ENCODE peak calls at places on chromosomes 3 and 15, in seven cellular contexts. V, J, O, L, S, I and T are unnamed samples.

GRCh38 chr15:52261498-52262242 is 33.9 kb downstream of the MYO5C start:
- DNase-seq in V (peak), J (peak), O (peak), L (peak), S (peak), I (peak), T (peak)

GRCh38 chr3:184568918-184569829 is 7.6 kb downstream of the EPHB3 start:
- DNase-seq in V (peak), J (peak), O (peak), L (peak), S (peak), I (peak), T (no peak)

GRCh38 chr15:20356444-20357138 is 185.0 kb downstream of the GOLGA6L6 start:
- DNase-seq in V (peak), J (no peak), O (no peak), L (peak), S (peak), I (peak), T (no peak)

GRCh38 chr3:31947671-31948091 is 33.4 kb downstream of the OSBPL10 start:
- DNase-seq in V (no peak), J (no peak), O (no peak), L (no peak), S (no peak), I (no peak), T (no peak)

GRCh38 chr3:185658504-185658912 is 72.4 kb downstream of the SENP2 start:
- DNase-seq in V (peak), J (peak), O (no peak), L (no peak), S (peak), I (peak), T (no peak)

GRCh38 chr3:33629219-33629618 is 88.8 kb downstream of the CLASP2 start:
- DNase-seq in V (no peak), J (no peak), O (no peak), L (no peak), S (no peak), I (no peak), T (no peak)

GRCh38 chr3:42500091-42500490 is 2.4 kb upstream of the VIPR1 start:
- DNase-seq in V (no peak), J (no peak), O (peak), L (no peak), S (no peak), I (peak), T (no peak)

GRCh38 chr3:11290743-11291680 is 18.8 kb downstream of the ATG7 start:
- DNase-seq in V (peak), J (peak), O (no peak), L (no peak), S (peak), I (no peak), T (no peak)

GRCh38 chr3:188789201-188789600 is 382.6 kb upstream of the TPRG1 start:
- DNase-seq in V (peak), J (no peak), O (no peak), L (no peak), S (peak), I (no peak), T (no peak)

GRCh38 chr15:73146419-73146818 is 94.2 kb downstream of the NEO1 start:
- DNase-seq in V (no peak), J (no peak), O (no peak), L (no peak), S (no peak), I (no peak), T (no peak)

GRCh38 chr3:17155951-17156350 is 271.2 kb downstream of the PLCL2 start:
- DNase-seq in V (no peak), J (no peak), O (no peak), L (no peak), S (no peak), I (no peak), T (no peak)

GRCh38 chr3:33385423-33385822 is 54.8 kb downstream of the UBP1 start:
- DNase-seq in V (no peak), J (no peak), O (no peak), L (no peak), S (no peak), I (no peak), T (no peak)

GRCh38 chr15:71465109-71465508 is 345.2 kb upstream of the NR2E3 start:
- DNase-seq in V (no peak), J (no peak), O (no peak), L (no peak), S (no peak), I (no peak), T (no peak)

GRCh38 chr3:48952510-48953118 is 34.0 kb downstream of the ARIH2 start:
- DNase-seq in V (peak), J (peak), O (peak), L (peak), S (peak), I (no peak), T (peak)

GRCh38 chr15:70478251-70478990 is 284.9 kb downstream of the UACA start:
- DNase-seq in V (no peak), J (no peak), O (no peak), L (no peak), S (no peak), I (no peak), T (no peak)

GRCh38 chr3:120357807-120358206 is 8.7 kb upstream of the LRRC58 start:
- DNase-seq in V (no peak), J (no peak), O (no peak), L (no peak), S (no peak), I (no peak), T (no peak)

DNA sequence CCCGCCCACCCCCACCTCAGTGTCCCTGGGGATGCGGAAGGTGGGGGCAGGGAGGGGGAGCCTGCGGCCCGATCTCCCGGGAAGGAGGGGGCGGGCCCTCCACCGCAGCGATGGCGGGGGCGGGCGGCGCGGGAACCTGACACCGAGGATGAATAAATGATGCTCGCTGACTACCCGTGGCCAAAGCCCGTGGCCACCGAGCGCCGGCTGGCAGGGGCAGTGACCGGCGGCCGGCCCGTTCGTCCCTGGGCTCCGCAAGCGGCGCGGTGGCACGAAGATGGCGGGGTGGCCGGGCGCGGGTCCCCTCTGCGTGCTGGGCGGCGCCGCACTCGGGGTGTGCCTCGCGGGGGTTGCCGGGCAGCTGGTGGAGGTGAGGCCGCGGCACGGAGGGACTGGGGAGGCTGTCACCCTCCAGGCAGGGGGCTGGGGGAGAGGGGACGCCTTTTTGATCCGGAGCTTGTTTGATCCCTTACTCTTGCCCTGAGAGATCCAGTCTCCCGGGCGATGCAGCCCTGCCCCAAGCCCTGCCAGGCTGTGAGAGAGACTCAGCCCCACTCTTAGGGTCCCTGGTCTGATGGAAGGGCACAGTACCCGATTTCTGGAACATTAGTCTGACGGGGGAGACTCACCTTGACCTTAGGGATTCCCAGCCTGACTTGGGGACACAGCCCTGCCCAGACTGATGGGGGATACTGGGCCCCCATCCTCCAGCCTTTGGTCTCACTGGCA is at the start of gene TMIE:
- DNase-seq in V (no peak), J (no peak), O (no peak), L (no peak), S (no peak), I (no peak), T (no peak)
- TF ChIP-seq CTCF in V (no peak), J (no peak), O (no peak), L (no peak), S (no peak), I (no peak), T (no peak)

GRCh38 chr3:136251511-136251910 is 1.4 kb downstream of the PCCB start:
- DNase-seq in V (no peak), J (no peak), O (no peak), L (no peak), S (no peak), I (no peak), T (no peak)

GRCh38 chr3:136250226-136250861 is at the start of gene PCCB:
- DNase-seq in V (peak), J (peak), O (peak), L (peak), S (peak), I (peak), T (peak)

GRCh38 chr3:136249593-136250225 is 431 bp upstream of the PCCB start:
- DNase-seq in V (no peak), J (no peak), O (no peak), L (no peak), S (no peak), I (no peak), T (no peak)

GRCh38 chr3:136249091-136249490 is 1.0 kb upstream of the PCCB start:
- DNase-seq in V (no peak), J (no peak), O (no peak), L (no peak), S (no peak), I (no peak), T (no peak)

GRCh38 chr3:136250862-136251460 is 821 bp downstream of the PCCB start:
- DNase-seq in V (peak), J (peak), O (peak), L (peak), S (peak), I (peak), T (peak)
- TF ChIP-seq CTCF in V (peak), J (peak), O (no peak), L (no peak), S (peak), I (no peak), T (no peak)

GRCh38 chr15:91306155-91306554 is 206.1 kb downstream of the SV2B start:
- DNase-seq in V (no peak), J (no peak), O (no peak), L (no peak), S (no peak), I (no peak), T (no peak)

GRCh38 chr15:91298101-91298500 is 198.0 kb downstream of the SV2B start:
- DNase-seq in V (no peak), J (no peak), O (no peak), L (no peak), S (no peak), I (no peak), T (no peak)

GRCh38 chr15:91304794-91305193 is 204.7 kb downstream of the SV2B start:
- DNase-seq in V (no peak), J (no peak), O (no peak), L (no peak), S (peak), I (no peak), T (no peak)

GRCh38 chr15:91304210-91304609 is 204.2 kb downstream of the SV2B start:
- DNase-seq in V (no peak), J (no peak), O (no peak), L (no peak), S (no peak), I (no peak), T (no peak)

GRCh38 chr15:91302588-91303439 is 202.8 kb downstream of the SV2B start:
- DNase-seq in V (peak), J (peak), O (peak), L (peak), S (peak), I (no peak), T (peak)
- TF ChIP-seq CTCF in V (peak), J (peak), O (peak), L (peak), S (peak), I (peak), T (peak)

GRCh38 chr3:136078421-136079364 is 113.2 kb downstream of the PPP2R3A start:
- DNase-seq in V (peak), J (peak), O (no peak), L (no peak), S (peak), I (no peak), T (no peak)

GRCh38 chr3:136074546-136074945 is 109.0 kb downstream of the PPP2R3A start:
- DNase-seq in V (peak), J (peak), O (no peak), L (no peak), S (peak), I (no peak), T (no peak)

GRCh38 chr3:136070953-136071949 is 105.7 kb downstream of the PPP2R3A start:
- DNase-seq in V (peak), J (peak), O (no peak), L (no peak), S (peak), I (peak), T (peak)

GRCh38 chr3:136075816-136076215 is 110.3 kb downstream of the PPP2R3A start:
- DNase-seq in V (peak), J (peak), O (no peak), L (no peak), S (peak), I (no peak), T (no peak)

DNA sequence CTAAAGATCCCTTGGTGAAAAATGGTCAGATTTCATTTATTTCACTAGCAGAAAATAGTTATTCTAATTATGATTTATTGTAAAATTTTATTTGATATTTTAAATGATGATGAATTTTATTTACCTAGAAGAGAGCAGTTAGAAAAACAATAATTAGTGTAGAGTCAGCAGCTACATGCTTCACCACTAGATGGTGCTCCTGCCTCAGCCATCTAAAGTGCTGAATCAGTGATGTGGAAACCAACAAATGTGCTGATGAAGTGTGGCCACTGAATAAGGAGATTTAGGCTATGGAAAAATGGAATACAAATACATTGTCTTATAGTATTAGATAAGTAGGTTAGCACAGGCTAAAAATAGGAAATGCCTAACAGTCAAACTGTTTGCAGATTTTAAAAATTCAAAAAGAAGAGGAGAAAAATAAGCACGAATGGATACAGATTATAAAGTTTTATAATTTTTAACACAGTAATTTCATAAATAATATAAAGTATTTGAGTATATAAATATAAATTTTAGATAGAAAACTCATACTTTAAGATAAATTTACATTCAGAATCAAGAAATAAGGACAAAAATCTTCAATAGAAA is 109.8 kb downstream of the PPP2R3A start:
- DNase-seq in V (peak), J (peak), O (peak), L (peak), S (peak), I (peak), T (peak)
- TF ChIP-seq CTCF in V (peak), J (peak), O (peak), L (peak), S (peak), I (peak), T (peak)

DNA sequence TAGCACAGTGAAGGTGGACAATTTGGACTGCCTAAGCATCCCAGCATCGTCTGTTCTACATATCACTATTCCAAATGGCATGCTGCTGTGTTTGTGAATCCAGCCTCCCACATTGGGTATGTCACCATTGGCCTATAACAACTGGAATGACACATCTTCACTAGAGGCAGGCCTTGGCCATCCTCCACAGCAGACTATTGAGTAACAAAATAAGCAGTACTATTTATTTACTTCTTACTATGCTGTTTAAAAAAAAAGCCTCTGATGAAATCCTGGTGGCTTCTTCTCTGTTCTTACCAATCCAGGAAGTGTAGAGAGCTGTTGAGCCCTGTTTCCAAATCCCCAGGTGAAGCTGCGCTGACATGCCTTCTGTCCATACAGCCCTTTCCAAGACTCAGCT is 30.6 kb upstream of the CERS3 start:
- DNase-seq in V (peak), J (peak), O (no peak), L (no peak), S (peak), I (peak), T (no peak)
- TF ChIP-seq CTCF in V (no peak), J (no peak), O (no peak), L (no peak), S (no peak), I (no peak), T (no peak)

DNA sequence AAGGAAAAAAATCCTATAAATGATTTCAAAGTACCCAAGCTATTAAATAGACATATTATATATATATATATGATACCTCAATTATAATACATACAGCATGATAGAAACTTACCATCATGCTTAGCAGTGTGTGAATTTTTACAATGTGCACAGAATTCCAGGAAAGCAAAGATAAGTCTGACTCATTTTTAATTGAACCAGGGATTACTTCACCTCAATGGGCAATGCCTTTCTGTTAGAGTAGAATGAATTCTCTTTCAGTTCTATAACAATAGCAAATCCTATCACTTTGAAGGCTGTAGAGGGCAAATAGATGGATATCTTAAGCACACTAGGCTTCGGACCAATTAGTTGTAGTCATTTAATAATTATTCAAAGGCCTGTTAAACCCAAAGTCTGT is 54.8 kb upstream of the P3H2 start:
- DNase-seq in V (peak), J (peak), O (no peak), L (no peak), S (peak), I (no peak), T (no peak)
- TF ChIP-seq CTCF in V (no peak), J (no peak), O (no peak), L (no peak), S (no peak), I (no peak), T (no peak)

DNA sequence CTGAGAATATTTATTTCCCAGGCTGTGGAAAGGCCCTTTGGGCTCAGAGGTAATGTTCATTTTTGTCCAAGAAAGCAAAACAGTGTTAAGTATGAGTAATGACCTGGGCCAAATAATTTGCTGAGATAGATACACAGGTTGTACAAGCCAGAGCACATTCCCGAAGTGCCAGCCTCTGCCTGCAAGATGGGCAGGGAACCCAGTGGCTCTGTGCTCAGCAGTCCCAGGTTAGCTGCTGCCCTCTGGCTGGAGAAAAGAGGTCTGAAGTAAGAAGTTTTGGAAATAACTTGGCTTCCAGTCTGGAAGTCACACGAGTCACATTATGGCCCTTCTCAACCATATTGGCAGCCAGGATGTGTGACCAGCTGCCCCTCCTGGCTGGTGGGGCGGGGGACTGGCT is 20.2 kb downstream of the MYZAP start:
- DNase-seq in V (peak), J (peak), O (no peak), L (peak), S (peak), I (no peak), T (no peak)
- TF ChIP-seq CTCF in V (peak), J (peak), O (no peak), L (no peak), S (peak), I (no peak), T (no peak)